ENCODE peak calls at places on chromosomes 2 and 18, in six cellular contexts. H is stomach, W is endothelial cell of umbilical vein, A is GM12892, U is HepG2, C is sigmoid colon. K is an unnamed sample.

GRCh38 chr2:111679202-111679601 is 204.8 kb downstream of the ANAPC1 start:
- DNase-seq in U (no peak), W (no peak), A (no peak), C (no peak), H (no peak), K (no peak)

GRCh38 chr18:80250740-80251364 is 3.5 kb upstream of the PARD6G start:
- DNase-seq in A (no peak), W (no peak), C (no peak), H (no peak), U (no peak), K (no peak)

GRCh38 chr2:230660294-230661060 is 52.2 kb upstream of the CAB39 start:
- DNase-seq in W (no peak), A (no peak), C (peak; percentile 75), U (peak; percentile 47), H (peak; percentile 46), K (peak; percentile 74)

GRCh38 chr18:26708814-26709717 is 156.4 kb downstream of the AQP4 start:
- DNase-seq in U (no peak), C (no peak), H (no peak), W (no peak), A (no peak), K (no peak)

GRCh38 chr2:240615830-240616547 is 9.3 kb upstream of the GPR35 start:
- DNase-seq in W (no peak), U (no peak), H (no peak), A (no peak), C (peak; percentile 48), K (no peak)

GRCh38 chr2:157628532-157629415 is at the start of gene ACVR1C:
- DNase-seq in C (peak; percentile 67), H (peak; percentile 82), W (peak; percentile 58), A (peak; percentile 44), U (peak; percentile 84), K (peak; percentile 63)

GRCh38 chr2:30421026-30421425 is 26.0 kb upstream of the LCLAT1 start:
- DNase-seq in U (no peak), C (no peak), H (no peak), A (no peak), W (no peak), K (no peak)

GRCh38 chr2:144835634-144836351 is 315.9 kb upstream of the ZEB2 start:
- DNase-seq in H (no peak), A (no peak), W (peak; percentile 33), C (no peak), U (no peak), K (no peak)

GRCh38 chr18:22470511-22471181 is 52.9 kb upstream of the CTAGE1 start:
- DNase-seq in W (peak; percentile 94), H (peak; percentile 34), C (no peak), A (no peak), U (no peak), K (no peak)

GRCh38 chr2:120228503-120228902 is 5.3 kb upstream of the TMEM185B start:
- DNase-seq in A (no peak), H (no peak), W (no peak), C (peak; percentile 66), U (no peak), K (peak; percentile 28)

GRCh38 chr2:68274022-68274421 is 21.7 kb upstream of the PPP3R1 start:
- DNase-seq in U (no peak), W (no peak), C (no peak), A (no peak), H (no peak), K (no peak)

GRCh38 chr2:39664898-39665591 is 672 bp upstream of the TMEM178A start:
- DNase-seq in C (no peak), U (no peak), H (no peak), A (no peak), W (no peak), K (no peak)

GRCh38 chr18:28494151-28494550 is 317.2 kb upstream of the CDH2 start:
- DNase-seq in W (no peak), H (no peak), C (no peak), A (no peak), U (no peak), K (no peak)

GRCh38 chr2:109367679-109368078 is 238.7 kb downstream of the SH3RF3 start:
- DNase-seq in U (no peak), C (no peak), H (no peak), A (no peak), W (no peak), K (no peak)

GRCh38 chr2:217864960-217865359 is 137.8 kb downstream of the TNS1 start:
- DNase-seq in W (no peak), C (no peak), A (peak; percentile 31), U (no peak), H (no peak), K (no peak)

GRCh38 chr2:75787532-75788132 is 76.9 kb upstream of the GCFC2 start:
- DNase-seq in W (peak; percentile 39), A (no peak), C (no peak), U (peak; percentile 44), H (no peak), K (no peak)

GRCh38 chr2:241942416-241943208 is 73.1 kb downstream of the RTP5 start:
- DNase-seq in W (no peak), H (peak; percentile 16), C (no peak), U (no peak), A (no peak), K (no peak)

GRCh38 chr2:133213651-133214050 is 354.6 kb downstream of the NCKAP5 start:
- DNase-seq in W (peak; percentile 63), A (no peak), H (no peak), U (no peak), C (no peak), K (no peak)

GRCh38 chr2:46183426-46183825 is 113.8 kb upstream of the EPAS1 start:
- DNase-seq in U (no peak), C (no peak), W (no peak), H (no peak), A (no peak), K (no peak)

DNA sequence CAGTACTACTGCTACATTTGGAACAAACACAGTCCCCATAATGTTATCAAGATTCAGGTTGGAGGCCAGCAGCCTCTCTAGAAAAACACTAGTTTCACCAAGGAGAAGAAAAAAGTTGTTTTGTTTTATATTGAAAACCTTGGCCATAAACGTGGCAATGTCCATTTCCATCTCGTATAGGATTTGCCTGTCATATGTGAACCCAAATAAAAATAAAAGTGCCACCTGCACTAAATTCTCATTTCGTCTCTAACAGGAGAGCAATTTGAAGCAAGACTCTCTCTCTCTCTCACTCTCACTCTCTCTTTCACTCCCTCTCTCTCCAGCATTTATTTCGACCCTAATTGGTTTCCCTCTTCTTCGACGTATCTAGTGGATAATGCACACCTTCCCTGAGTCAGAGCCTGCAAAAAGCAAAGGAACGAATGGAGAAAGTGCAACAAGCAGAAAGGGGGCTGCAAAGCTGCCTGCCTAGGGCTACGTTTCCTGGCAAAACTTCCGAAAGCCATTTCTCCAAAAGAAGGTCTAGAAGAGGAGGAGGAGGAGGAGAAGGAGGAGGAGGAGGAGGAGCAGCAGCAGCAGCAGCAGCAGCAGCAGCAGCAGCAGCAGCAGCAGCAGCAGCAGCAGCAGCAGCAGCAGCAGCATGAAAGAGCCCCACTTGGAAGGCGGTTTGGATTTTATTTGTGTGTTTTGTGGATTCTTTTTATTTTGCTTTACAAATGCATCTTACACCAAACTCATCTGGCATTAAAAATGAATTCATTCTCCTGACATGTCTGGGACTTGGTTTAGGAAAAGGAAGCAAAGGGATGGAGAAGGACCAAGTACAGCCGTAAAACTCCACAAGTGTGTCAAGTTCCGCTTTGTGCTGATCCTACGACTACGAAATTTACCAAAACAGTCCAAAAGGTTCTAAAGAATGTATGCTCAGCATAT is 2.1 kb downstream of the TCF4 start:
- DNase-seq in C (no peak), A (no peak), W (peak; percentile 49), H (no peak), U (no peak), K (no peak)
- TF ChIP-seq POLR2AphosphoS5 in C (peak; percentile 9), A (no peak), W (no peak), H (no peak), U (no peak), K (no peak)

GRCh38 chr2:8028036-8028435 is 653.8 kb upstream of the ID2 start:
- DNase-seq in U (no peak), C (no peak), W (no peak), A (no peak), H (no peak), K (no peak)

GRCh38 chr2:8028981-8029380 is 652.9 kb upstream of the ID2 start:
- DNase-seq in U (no peak), C (no peak), A (no peak), W (no peak), H (no peak), K (no peak)

GRCh38 chr2:8031370-8031769 is 650.5 kb upstream of the ID2 start:
- DNase-seq in W (no peak), A (no peak), C (no peak), U (no peak), H (no peak), K (no peak)

GRCh38 chr2:8028436-8028835 is 653.4 kb upstream of the ID2 start:
- DNase-seq in A (no peak), C (no peak), H (no peak), U (no peak), W (no peak), K (no peak)

DNA sequence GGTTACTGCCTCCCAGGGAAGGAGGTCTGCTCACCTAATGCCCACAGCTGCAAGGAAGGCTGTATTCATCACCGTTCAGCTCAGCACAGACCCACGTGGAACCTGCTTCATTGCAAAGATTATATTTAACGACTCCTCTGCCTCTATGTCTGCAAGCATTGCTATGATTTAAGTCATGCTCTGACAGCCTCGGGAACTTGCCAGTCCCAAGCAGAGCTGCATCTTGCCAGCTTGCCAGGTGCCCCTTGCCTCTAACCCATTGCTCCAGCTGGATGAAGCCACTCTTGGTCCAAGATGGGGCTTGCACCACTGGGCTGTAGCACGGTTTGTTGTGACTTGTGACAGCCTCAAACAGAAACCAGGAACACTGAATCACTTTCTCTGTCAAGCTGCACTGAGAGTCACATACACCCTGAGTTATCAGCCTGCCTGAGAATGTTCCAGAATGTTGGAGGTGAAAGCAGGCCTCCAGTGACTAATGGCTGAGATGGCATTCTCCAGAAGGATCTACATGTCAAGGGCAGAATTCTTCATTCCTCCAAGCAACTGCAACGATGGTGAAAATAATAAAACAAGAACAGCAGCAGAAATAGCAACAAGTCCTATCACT is 651.1 kb upstream of the ID2 start:
- DNase-seq in U (no peak), A (no peak), C (peak; percentile 82), H (no peak), W (no peak), K (peak; percentile 29)
- TF ChIP-seq POLR2AphosphoS5 in U (no peak), A (no peak), C (peak; percentile 49), H (no peak), W (no peak), K (no peak)

GRCh38 chr2:42756956-42757513 is 6.9 kb downstream of the OXER1 start:
- DNase-seq in C (no peak), U (no peak), H (no peak), A (no peak), W (no peak), K (no peak)
- TF ChIP-seq POLR2AphosphoS5 in C (no peak), U (no peak), H (no peak), A (no peak), W (no peak), K (no peak)

GRCh38 chr2:41933585-41934322 is 114.1 kb upstream of the PKDCC start:
- DNase-seq in W (no peak), H (no peak), U (no peak), C (no peak), A (no peak), K (no peak)

GRCh38 chr2:41930807-41931566 is 116.8 kb upstream of the PKDCC start:
- DNase-seq in W (no peak), C (no peak), H (no peak), U (no peak), A (no peak), K (peak; percentile 46)

GRCh38 chr2:41934323-41935003 is 113.4 kb upstream of the PKDCC start:
- DNase-seq in A (no peak), C (no peak), U (no peak), W (no peak), H (no peak), K (peak; percentile 56)

GRCh38 chr2:41933035-41933429 is 114.8 kb upstream of the PKDCC start:
- DNase-seq in W (no peak), C (no peak), U (no peak), H (no peak), A (no peak), K (no peak)

GRCh38 chr2:41932241-41933034 is 115.4 kb upstream of the PKDCC start:
- DNase-seq in H (peak; percentile 32), W (no peak), A (no peak), U (no peak), C (peak; percentile 82), K (peak; percentile 91)
- TF ChIP-seq POLR2AphosphoS5 in H (peak; percentile 5), W (no peak), A (no peak), U (no peak), C (peak; percentile 67), K (peak; percentile 59)